ENCODE peak calls at places on chromosomes 12 and 14, in four cellular contexts. I is body of pancreas, H is esophagus squamous epithelium, W is dorsolateral prefrontal cortex. L is an unnamed sample.

GRCh38 chr12:77847060-77847541 is 16.4 kb downstream of the NAV3 start:
- DNase-seq in H (no peak), I (no peak), W (no peak), L (no peak)

GRCh38 chr12:12616512-12617275 is 5.0 kb downstream of the CREBL2 start:
- DNase-seq in I (no peak), H (no peak), W (no peak), L (no peak)

GRCh38 chr12:87323369-87323768 is 705.8 kb downstream of the C12orf50 start:
- DNase-seq in W (no peak), H (no peak), I (no peak), L (no peak)

GRCh38 chr12:92085483-92086040 is 60.1 kb downstream of the BTG1 start:
- DNase-seq in W (no peak), H (no peak), I (no peak), L (no peak)

GRCh38 chr12:107238276-107238675 is 144.9 kb upstream of the CRY1 start:
- DNase-seq in W (no peak), I (no peak), H (no peak), L (no peak)

GRCh38 chr12:114579389-114579788 is 104.6 kb downstream of the TBX3 start:
- DNase-seq in I (no peak), W (no peak), H (no peak), L (no peak)

GRCh38 chr12:24972078-24972477 is 23.2 kb upstream of the BCAT1 start:
- DNase-seq in W (no peak), H (no peak), I (no peak), L (no peak)

GRCh38 chr12:117134059-117134458 is 34.8 kb upstream of the TESC start:
- DNase-seq in I (no peak), W (peak; percentile 59), H (no peak), L (no peak)

GRCh38 chr14:37048666-37049071 is 123.7 kb downstream of the SLC25A21 start:
- DNase-seq in I (no peak), W (no peak), H (no peak), L (no peak)

GRCh38 chr12:4829161-4829792 is 80.4 kb upstream of the KCNA1 start:
- DNase-seq in H (no peak), W (no peak), I (no peak), L (no peak)

GRCh38 chr12:75724913-75725312 is 213.5 kb upstream of the KRR1 start:
- DNase-seq in I (no peak), H (no peak), W (no peak), L (no peak)

GRCh38 chr12:6375269-6376078 is at the start of gene SCNN1A:
- DNase-seq in W (no peak), I (peak; percentile 75), H (no peak), L (peak; percentile 50)

GRCh38 chr14:74771409-74771808 is 8.3 kb downstream of the YLPM1 start:
- DNase-seq in I (no peak), W (no peak), H (no peak), L (no peak)

GRCh38 chr12:77003244-77003643 is 62.1 kb downstream of the E2F7 start:
- DNase-seq in I (no peak), H (no peak), W (no peak), L (no peak)

GRCh38 chr12:14638066-14638465 is 58.3 kb downstream of the GUCY2C start:
- DNase-seq in I (no peak), H (no peak), W (no peak), L (no peak)

L was measured in cortex of kidney.